ENCODE peak calls at places on chromosomes 6 and 20, in six cellular contexts. E is HFF-Myc, V is AG08395, L is NCI-H774, M is GM04503, G is neural crest cell. C is an unnamed sample.
A peak's percentile ranks its signal among the peaks of the same experiment; 100 is the strongest.

GRCh38 chr20:63567382-63568169 is 6.5 kb downstream of the HELZ2 start:
- DNase-seq in E (no peak), V (no peak), L (no peak), M (no peak), G (no peak), C (no peak)

GRCh38 chr20:61780066-61780465 is 285.6 kb downstream of the TAF4 start:
- DNase-seq in E (no peak), V (no peak), L (no peak), M (no peak), G (no peak), C (no peak)

GRCh38 chr6:54993948-54994347 is 147.4 kb downstream of the FAM83B start:
- DNase-seq in E (no peak), V (no peak), L (no peak), M (no peak), G (no peak), C (no peak)

GRCh38 chr20:46580613-46581012 is 30.2 kb upstream of the OCSTAMP start:
- DNase-seq in E (no peak), V (no peak), L (no peak), M (no peak), G (no peak), C (no peak)

GRCh38 chr20:15547109-15547508 is 1026.1 kb downstream of the KIF16B start:
- DNase-seq in E (no peak), V (no peak), L (no peak), M (no peak), G (no peak), C (no peak)

GRCh38 chr20:46894579-46894958 is at the start of gene EYA2:
- DNase-seq in E (no peak), V (peak; percentile 41), L (peak; percentile 22), M (no peak), G (peak; percentile 17), C (no peak)

GRCh38 chr6:28167068-28167467 is 25.4 kb downstream of the ZKSCAN8 start:
- DNase-seq in E (peak; percentile 5), V (peak; percentile 38), L (no peak), M (peak; percentile 76), G (no peak), C (no peak)

GRCh38 chr6:112014483-112014882 is 39.4 kb upstream of the CCN6 start:
- DNase-seq in E (peak; percentile 36), V (peak; percentile 84), L (no peak), M (peak; percentile 80), G (no peak), C (no peak)

GRCh38 chr6:36797653-36798052 is 41.6 kb downstream of the CPNE5 start:
- DNase-seq in E (no peak), V (no peak), L (no peak), M (no peak), G (no peak), C (no peak)

GRCh38 chr6:44036196-44036595 is 91.1 kb downstream of the MRPL14 start:
- DNase-seq in E (no peak), V (peak; percentile 27), L (no peak), M (no peak), G (no peak), C (no peak)

GRCh38 chr20:31815408-31816188 is 3.6 kb upstream of the MYLK2 start:
- DNase-seq in E (no peak), V (peak; percentile 60), L (no peak), M (no peak), G (no peak), C (no peak)

GRCh38 chr6:79559706-79560105 is 22.5 kb upstream of the LCA5 start:
- DNase-seq in E (no peak), V (no peak), L (no peak), M (no peak), G (no peak), C (no peak)

GRCh38 chr6:53311586-53311935 is 37.2 kb downstream of the ELOVL5 start:
- DNase-seq in E (no peak), V (no peak), L (no peak), M (no peak), G (no peak), C (no peak)

C was measured in pulmonary artery endothelial cell.